ENCODE peak calls at places on chromosomes 1 and 21, in seven cellular contexts. One of them, this sample, is unnamed.

GRCh38 chr1:151953409-151954094 is 40.1 kb downstream of the S100A10 start:
- DNase-seq in stomach: no peak
- DNase-seq in NT2/D1: no peak
- DNase-seq in uterus: no peak
- DNase-seq in heart left ventricle: no peak
- DNase-seq in pancreas: no peak
- DNase-seq in SK-N-SH: no peak
- DNase-seq in this sample: no peak

GRCh38 chr21:25887166-25887565 is 152.4 kb downstream of the GABPA start:
- DNase-seq in SK-N-SH: no peak
- DNase-seq in heart left ventricle: no peak
- DNase-seq in NT2/D1: no peak
- DNase-seq in uterus: no peak
- DNase-seq in pancreas: no peak
- DNase-seq in stomach: no peak
- DNase-seq in this sample: peak; percentile 19

GRCh38 chr1:157155658-157156057 is 17.5 kb upstream of the ETV3 start:
- DNase-seq in uterus: no peak
- DNase-seq in SK-N-SH: no peak
- DNase-seq in pancreas: no peak
- DNase-seq in heart left ventricle: no peak
- DNase-seq in NT2/D1: no peak
- DNase-seq in stomach: no peak
- DNase-seq in this sample: no peak

GRCh38 chr1:157044326-157044725 is 1.2 kb downstream of the ARHGEF11 start:
- DNase-seq in stomach: no peak
- DNase-seq in heart left ventricle: no peak
- DNase-seq in uterus: no peak
- DNase-seq in pancreas: no peak
- DNase-seq in NT2/D1: no peak
- DNase-seq in SK-N-SH: no peak
- DNase-seq in this sample: no peak

GRCh38 chr1:43348809-43349593 is 9.8 kb upstream of the CDC20 start:
- DNase-seq in SK-N-SH: peak; percentile 98
- DNase-seq in uterus: peak; percentile 72
- DNase-seq in heart left ventricle: peak; percentile 85
- DNase-seq in stomach: peak; percentile 96
- DNase-seq in pancreas: peak; percentile 94
- DNase-seq in NT2/D1: peak; percentile 93
- DNase-seq in this sample: peak; percentile 100

GRCh38 chr1:233224291-233224690 is 71.2 kb downstream of the PCNX2 start:
- DNase-seq in SK-N-SH: no peak
- DNase-seq in pancreas: no peak
- DNase-seq in uterus: no peak
- DNase-seq in NT2/D1: no peak
- DNase-seq in stomach: no peak
- DNase-seq in heart left ventricle: no peak
- DNase-seq in this sample: no peak

GRCh38 chr21:15514073-15514946 is 215.5 kb upstream of the USP25 start:
- DNase-seq in stomach: no peak
- DNase-seq in heart left ventricle: no peak
- DNase-seq in SK-N-SH: no peak
- DNase-seq in pancreas: no peak
- DNase-seq in uterus: no peak
- DNase-seq in NT2/D1: no peak
- DNase-seq in this sample: no peak

GRCh38 chr1:204293605-204294365 is 65.9 kb downstream of the PLEKHA6 start:
- DNase-seq in SK-N-SH: no peak
- DNase-seq in pancreas: no peak
- DNase-seq in NT2/D1: no peak
- DNase-seq in uterus: peak; percentile 52
- DNase-seq in stomach: no peak
- DNase-seq in heart left ventricle: no peak
- DNase-seq in this sample: no peak

GRCh38 chr1:65048325-65048724 is 82.0 kb upstream of the JAK1 start:
- DNase-seq in pancreas: no peak
- DNase-seq in SK-N-SH: no peak
- DNase-seq in NT2/D1: no peak
- DNase-seq in heart left ventricle: no peak
- DNase-seq in uterus: no peak
- DNase-seq in stomach: no peak
- DNase-seq in this sample: no peak

GRCh38 chr1:221729771-221730170 is 12.1 kb downstream of the DUSP10 start:
- DNase-seq in SK-N-SH: no peak
- DNase-seq in heart left ventricle: no peak
- DNase-seq in pancreas: no peak
- DNase-seq in uterus: no peak
- DNase-seq in stomach: no peak
- DNase-seq in NT2/D1: no peak
- DNase-seq in this sample: no peak

GRCh38 chr1:3021233-3021671 is at the start of gene ACTRT2:
- DNase-seq in uterus: no peak
- DNase-seq in heart left ventricle: no peak
- DNase-seq in pancreas: no peak
- DNase-seq in NT2/D1: no peak
- DNase-seq in stomach: no peak
- DNase-seq in SK-N-SH: no peak
- DNase-seq in this sample: peak; percentile 63

GRCh38 chr1:53617382-53618217 is 121.4 kb downstream of the GLIS1 start:
- DNase-seq in uterus: no peak
- DNase-seq in pancreas: no peak
- DNase-seq in NT2/D1: no peak
- DNase-seq in heart left ventricle: peak; percentile 7
- DNase-seq in SK-N-SH: no peak
- DNase-seq in stomach: peak; percentile 24
- DNase-seq in this sample: no peak

GRCh38 chr1:16018749-16019515 is 1.1 kb upstream of the HSPB7 start:
- DNase-seq in pancreas: no peak
- DNase-seq in uterus: no peak
- DNase-seq in heart left ventricle: no peak
- DNase-seq in NT2/D1: no peak
- DNase-seq in stomach: no peak
- DNase-seq in SK-N-SH: peak; percentile 50
- DNase-seq in this sample: peak; percentile 48

GRCh38 chr1:16017076-16017460 is 775 bp downstream of the HSPB7 start:
- DNase-seq in pancreas: no peak
- DNase-seq in NT2/D1: no peak
- DNase-seq in heart left ventricle: no peak
- DNase-seq in uterus: no peak
- DNase-seq in SK-N-SH: no peak
- DNase-seq in stomach: no peak
- DNase-seq in this sample: peak; percentile 68

GRCh38 chr1:16019580-16020277 is 1.9 kb upstream of the HSPB7 start:
- DNase-seq in pancreas: no peak
- DNase-seq in SK-N-SH: peak; percentile 59
- DNase-seq in stomach: no peak
- DNase-seq in NT2/D1: no peak
- DNase-seq in heart left ventricle: peak; percentile 84
- DNase-seq in uterus: peak; percentile 43
- DNase-seq in this sample: peak; percentile 61

GRCh38 chr1:16017461-16018303 is at the start of gene HSPB7:
- DNase-seq in uterus: peak; percentile 94
- DNase-seq in stomach: peak; percentile 81
- DNase-seq in pancreas: peak; percentile 35
- DNase-seq in heart left ventricle: peak; percentile 92
- DNase-seq in NT2/D1: no peak
- DNase-seq in SK-N-SH: peak; percentile 76
- DNase-seq in this sample: peak; percentile 94

GRCh38 chr1:16018308-16018707 is 465 bp upstream of the HSPB7 start:
- DNase-seq in stomach: no peak
- DNase-seq in uterus: no peak
- DNase-seq in heart left ventricle: no peak
- DNase-seq in pancreas: no peak
- DNase-seq in SK-N-SH: no peak
- DNase-seq in NT2/D1: no peak
- DNase-seq in this sample: peak; percentile 30
- H3K4me3 ChIP-seq in stomach: no peak overlapping the region
- H3K4me3 ChIP-seq in uterus: peak overlapping the region; percentile 40
- H3K4me3 ChIP-seq in heart left ventricle: peak overlapping the region; percentile 81
- H3K4me3 ChIP-seq in pancreas: no peak overlapping the region
- H3K4me3 ChIP-seq in SK-N-SH: no peak overlapping the region
- H3K4me3 ChIP-seq in NT2/D1: no peak overlapping the region
- H3K4me3 ChIP-seq in this sample: no peak overlapping the region

GRCh38 chr21:45393021-45393420 is 11.9 kb upstream of the COL18A1 start:
- DNase-seq in heart left ventricle: peak; percentile 13
- DNase-seq in stomach: no peak
- DNase-seq in NT2/D1: no peak
- DNase-seq in SK-N-SH: no peak
- DNase-seq in uterus: peak; percentile 17
- DNase-seq in pancreas: no peak
- DNase-seq in this sample: no peak

GRCh38 chr21:45390121-45390751 is 14.7 kb upstream of the COL18A1 start:
- DNase-seq in NT2/D1: no peak
- DNase-seq in stomach: no peak
- DNase-seq in SK-N-SH: no peak
- DNase-seq in heart left ventricle: peak; percentile 16
- DNase-seq in pancreas: no peak
- DNase-seq in uterus: peak; percentile 17
- DNase-seq in this sample: no peak

GRCh38 chr21:45390831-45391742 is 13.9 kb upstream of the COL18A1 start:
- DNase-seq in pancreas: no peak
- DNase-seq in SK-N-SH: no peak
- DNase-seq in heart left ventricle: no peak
- DNase-seq in uterus: no peak
- DNase-seq in NT2/D1: no peak
- DNase-seq in stomach: no peak
- DNase-seq in this sample: no peak

GRCh38 chr21:45392206-45392971 is 12.6 kb upstream of the COL18A1 start:
- DNase-seq in pancreas: no peak
- DNase-seq in SK-N-SH: no peak
- DNase-seq in heart left ventricle: peak; percentile 12
- DNase-seq in uterus: no peak
- DNase-seq in stomach: no peak
- DNase-seq in NT2/D1: no peak
- DNase-seq in this sample: no peak

DNA sequence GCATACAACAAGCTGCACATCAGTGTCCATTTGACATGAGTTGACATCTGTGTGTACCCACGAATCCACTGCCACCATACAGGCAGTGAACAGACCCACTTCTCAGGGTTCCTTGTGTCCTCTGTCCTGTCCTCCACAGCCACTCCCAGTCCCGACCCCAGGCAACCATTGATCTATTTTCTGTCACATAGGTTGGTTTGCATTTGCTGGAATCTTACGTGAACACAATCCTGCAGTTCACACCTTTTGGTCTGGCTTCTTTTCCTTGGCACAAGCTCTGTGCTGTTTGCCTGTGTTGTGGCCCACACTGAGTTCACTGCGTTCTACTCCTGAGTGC is 13.3 kb upstream of the COL18A1 start:
- DNase-seq in heart left ventricle: no peak
- DNase-seq in uterus: no peak
- DNase-seq in NT2/D1: no peak
- DNase-seq in pancreas: no peak
- DNase-seq in SK-N-SH: no peak
- DNase-seq in stomach: no peak
- DNase-seq in this sample: no peak
- H3K27me3 ChIP-seq in heart left ventricle: no peaks in the 10 kb centered on the region
- H3K27me3 ChIP-seq in uterus: no peaks in the 10 kb centered on the region
- H3K27me3 ChIP-seq in NT2/D1: peaks cover 48% of the 10 kb centered on the region
- H3K27me3 ChIP-seq in pancreas: no peaks in the 10 kb centered on the region
- H3K27me3 ChIP-seq in SK-N-SH: no peaks in the 10 kb centered on the region
- H3K27me3 ChIP-seq in stomach: peaks cover 54% of the 10 kb centered on the region
- H3K27me3 ChIP-seq in this sample: no peaks in the 10 kb centered on the region

GRCh38 chr1:186682721-186683120 is 2.5 kb upstream of the PTGS2 start:
- DNase-seq in uterus: no peak
- DNase-seq in heart left ventricle: no peak
- DNase-seq in SK-N-SH: no peak
- DNase-seq in stomach: no peak
- DNase-seq in pancreas: no peak
- DNase-seq in NT2/D1: no peak
- DNase-seq in this sample: no peak

GRCh38 chr1:186681806-186682205 is 1.6 kb upstream of the PTGS2 start:
- DNase-seq in pancreas: no peak
- DNase-seq in NT2/D1: no peak
- DNase-seq in uterus: no peak
- DNase-seq in stomach: no peak
- DNase-seq in heart left ventricle: no peak
- DNase-seq in SK-N-SH: no peak
- DNase-seq in this sample: no peak

GRCh38 chr1:186683637-186684410 is 3.6 kb upstream of the PTGS2 start:
- DNase-seq in NT2/D1: no peak
- DNase-seq in stomach: no peak
- DNase-seq in heart left ventricle: no peak
- DNase-seq in SK-N-SH: no peak
- DNase-seq in pancreas: no peak
- DNase-seq in uterus: no peak
- DNase-seq in this sample: no peak

GRCh38 chr1:186680031-186681012 is at the start of gene PTGS2:
- DNase-seq in heart left ventricle: peak; percentile 76
- DNase-seq in uterus: peak; percentile 84
- DNase-seq in SK-N-SH: peak; percentile 63
- DNase-seq in pancreas: peak; percentile 39
- DNase-seq in NT2/D1: peak; percentile 90
- DNase-seq in stomach: peak; percentile 50
- DNase-seq in this sample: peak; percentile 81

DNA sequence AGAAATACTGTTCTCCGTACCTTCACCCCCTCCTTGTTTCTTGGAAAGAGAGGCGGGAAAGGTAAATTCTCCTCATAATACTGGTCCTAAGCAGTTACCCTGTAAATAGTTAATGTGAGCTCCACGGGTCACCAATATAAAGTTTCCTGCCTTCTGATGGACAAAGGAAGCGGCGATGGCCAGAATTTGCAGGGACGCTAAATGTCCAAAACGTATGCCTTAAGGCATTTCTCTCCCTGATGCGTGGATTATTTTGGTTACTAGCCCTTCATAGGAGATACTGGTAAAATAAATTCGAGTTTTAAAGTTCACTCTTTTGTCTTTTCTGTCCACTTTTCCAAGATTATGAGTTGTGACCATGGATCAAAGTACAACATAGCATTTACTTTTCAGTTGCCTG is 913 bp upstream of the PTGS2 start:
- DNase-seq in pancreas: no peak
- DNase-seq in stomach: no peak
- DNase-seq in SK-N-SH: no peak
- DNase-seq in uterus: no peak
- DNase-seq in NT2/D1: no peak
- DNase-seq in heart left ventricle: no peak
- DNase-seq in this sample: no peak
- H3K4me3 ChIP-seq in pancreas: peak overlapping the region; percentile 49
- H3K4me3 ChIP-seq in stomach: peak overlapping the region; percentile 61
- H3K4me3 ChIP-seq in SK-N-SH: peak overlapping the region; percentile 87
- H3K4me3 ChIP-seq in uterus: peak overlapping the region; percentile 45
- H3K4me3 ChIP-seq in NT2/D1: peak overlapping the region; percentile 66
- H3K4me3 ChIP-seq in heart left ventricle: peak overlapping the region; percentile 56
- H3K4me3 ChIP-seq in this sample: peak overlapping the region; percentile 68

DNA sequence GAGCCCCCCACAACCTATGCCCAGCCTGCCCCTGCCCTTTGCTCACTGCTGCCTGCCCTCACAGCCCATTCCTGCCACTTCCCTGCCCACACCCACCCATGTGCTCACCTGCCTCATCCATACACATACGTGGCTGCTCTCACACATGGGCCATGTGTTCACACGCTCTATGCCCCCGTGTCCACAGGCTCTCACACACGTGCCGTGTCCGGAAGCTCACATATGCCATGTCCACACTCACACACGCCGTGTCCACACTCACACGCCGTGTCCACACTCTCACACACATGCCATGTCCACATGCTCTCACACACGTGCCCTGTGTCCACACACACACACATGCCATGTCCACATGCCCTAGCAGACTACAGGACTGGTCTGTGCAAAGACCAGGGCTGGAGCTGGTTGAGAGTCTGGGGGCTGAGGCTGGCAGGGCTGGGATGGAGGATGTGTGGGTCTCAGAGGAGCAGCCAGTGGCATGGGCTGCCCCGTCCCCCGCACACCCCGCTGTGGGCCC is 583 bp upstream of the RNF223 start:
- DNase-seq in heart left ventricle: no peak
- DNase-seq in uterus: no peak
- DNase-seq in pancreas: peak; percentile 1
- DNase-seq in stomach: no peak
- DNase-seq in NT2/D1: no peak
- DNase-seq in SK-N-SH: peak; percentile 73
- DNase-seq in this sample: no peak
- H3K27me3 ChIP-seq in heart left ventricle: peaks cover 26% of the 10 kb centered on the region
- H3K27me3 ChIP-seq in uterus: peaks cover 2% of the 10 kb centered on the region
- H3K27me3 ChIP-seq in pancreas: no peaks in the 10 kb centered on the region
- H3K27me3 ChIP-seq in stomach: peaks cover 79% of the 10 kb centered on the region
- H3K27me3 ChIP-seq in NT2/D1: peaks cover 34% of the 10 kb centered on the region
- H3K27me3 ChIP-seq in SK-N-SH: peaks cover 21% of the 10 kb centered on the region
- H3K27me3 ChIP-seq in this sample: peaks cover 17% of the 10 kb centered on the region